ENCODE peak calls at places on chromosomes 3 and 15, in ten cellular contexts. A, S, H, D, K, Z, N, T, R and P are unnamed samples.

GRCh38 chr3:146511402-146512134 is 32.8 kb downstream of the PLSCR1 start:
- DNase-seq in Z (no peak), K (no peak), A (no peak), R (no peak), H (no peak), T (no peak), S (no peak), N (no peak), D (no peak), P (no peak)

GRCh38 chr3:44099566-44100297 is 142.0 kb upstream of the TOPAZ1 start:
- DNase-seq in R (no peak), H (no peak), A (no peak), Z (no peak), K (no peak), N (no peak), S (peak), T (no peak), D (no peak), P (no peak)

GRCh38 chr3:106183762-106184391 is 315.1 kb upstream of the CBLB start:
- DNase-seq in T (no peak), Z (no peak), A (no peak), K (peak), R (no peak), H (no peak), N (peak), D (peak), S (no peak), P (no peak)

GRCh38 chr3:45774581-45775505 is 21.5 kb downstream of the SLC6A20 start:
- DNase-seq in K (no peak), A (no peak), D (no peak), Z (no peak), N (no peak), S (no peak), R (no peak), T (no peak), H (no peak), P (no peak)

GRCh38 chr15:36428102-36428845 is 151.2 kb upstream of the CDIN1 start:
- DNase-seq in N (peak), T (no peak), S (no peak), R (peak), A (no peak), K (peak), D (peak), H (no peak), Z (no peak), P (no peak)

GRCh38 chr15:99440551-99441426 is 125.0 kb upstream of the MEF2A start:
- DNase-seq in A (peak), N (no peak), S (no peak), T (no peak), H (no peak), Z (no peak), K (no peak), R (no peak), D (no peak), P (no peak)

GRCh38 chr3:122305818-122306621 is 19.0 kb upstream of the CSTA start:
- DNase-seq in N (no peak), S (no peak), R (peak), T (no peak), D (peak), Z (peak), H (no peak), K (peak), A (no peak), P (no peak)

GRCh38 chr3:42498791-42499477 is 3.5 kb upstream of the VIPR1 start:
- DNase-seq in D (no peak), N (no peak), S (no peak), T (no peak), R (no peak), H (no peak), A (no peak), Z (no peak), K (no peak), P (peak)